ENCODE peak calls at places on chromosomes 12 and 14, in nine cellular contexts. L is HCT116, B is fibroblast of the aortic adventitia, P is lower leg skin, I is brain microvascular endothelial cell, V is fibroblast of mammary gland, G is breast epithelium, O is stomach, Y is endothelial cell of umbilical vein. X is an unnamed sample.

GRCh38 chr12:58819345-58819744 is 101.0 kb downstream of the LRIG3 start:
- DNase-seq in L (no peak), B (no peak), P (no peak), I (no peak), V (no peak), G (no peak), O (no peak), Y (no peak), X (no peak)

GRCh38 chr14:31420013-31420318 is 384 bp downstream of the HEATR5A start:
- DNase-seq in L (no peak), B (no peak), P (peak), I (no peak), V (no peak), G (peak), O (peak), Y (no peak), X (no peak)

GRCh38 chr14:75196468-75196867 is 20.1 kb upstream of the TMED10 start:
- DNase-seq in L (no peak), B (no peak), P (no peak), I (no peak), V (no peak), G (no peak), O (peak), Y (peak), X (no peak)

GRCh38 chr12:16726879-16727278 is 120.9 kb upstream of the LMO3 start:
- DNase-seq in L (no peak), B (peak), P (no peak), I (no peak), V (peak), G (peak), O (no peak), Y (no peak), X (no peak)

GRCh38 chr14:29900609-29901350 is 26.9 kb downstream of the PRKD1 start:
- DNase-seq in L (no peak), B (no peak), P (no peak), I (no peak), V (no peak), G (no peak), O (no peak), Y (no peak), X (no peak)

GRCh38 chr12:113316155-113316554 is 18.8 kb downstream of the SLC8B1 start:
- DNase-seq in L (no peak), B (no peak), P (no peak), I (no peak), V (no peak), G (no peak), O (no peak), Y (no peak), X (no peak)

GRCh38 chr14:54683882-54684794 is 117.2 kb downstream of the SAMD4A start:
- DNase-seq in L (no peak), B (peak), P (peak), I (peak), V (peak), G (no peak), O (no peak), Y (peak), X (no peak)

GRCh38 chr12:118397693-118398440 is 21.5 kb downstream of the SUDS3 start:
- DNase-seq in L (no peak), B (no peak), P (no peak), I (no peak), V (no peak), G (no peak), O (no peak), Y (no peak), X (no peak)

GRCh38 chr12:108738165-108738564 is 6.8 kb upstream of the CORO1C start:
- DNase-seq in L (no peak), B (peak), P (no peak), I (no peak), V (no peak), G (no peak), O (no peak), Y (no peak), X (no peak)

GRCh38 chr12:116482859-116483258 is 76.3 kb upstream of the MAP1LC3B2 start:
- DNase-seq in L (no peak), B (no peak), P (no peak), I (no peak), V (no peak), G (no peak), O (no peak), Y (no peak), X (no peak)

GRCh38 chr12:124673881-124674617 is 106.6 kb upstream of the NCOR2 start:
- DNase-seq in L (no peak), B (no peak), P (no peak), I (no peak), V (no peak), G (no peak), O (no peak), Y (no peak), X (no peak)

GRCh38 chr12:31959701-31960391 is 631 bp downstream of the RESF1 start:
- DNase-seq in L (no peak), B (peak), P (peak), I (peak), V (peak), G (peak), O (peak), Y (peak), X (peak)

GRCh38 chr12:114529956-114530355 is 124.0 kb upstream of the TBX5 start:
- DNase-seq in L (no peak), B (peak), P (no peak), I (no peak), V (no peak), G (no peak), O (no peak), Y (no peak), X (no peak)

DNA sequence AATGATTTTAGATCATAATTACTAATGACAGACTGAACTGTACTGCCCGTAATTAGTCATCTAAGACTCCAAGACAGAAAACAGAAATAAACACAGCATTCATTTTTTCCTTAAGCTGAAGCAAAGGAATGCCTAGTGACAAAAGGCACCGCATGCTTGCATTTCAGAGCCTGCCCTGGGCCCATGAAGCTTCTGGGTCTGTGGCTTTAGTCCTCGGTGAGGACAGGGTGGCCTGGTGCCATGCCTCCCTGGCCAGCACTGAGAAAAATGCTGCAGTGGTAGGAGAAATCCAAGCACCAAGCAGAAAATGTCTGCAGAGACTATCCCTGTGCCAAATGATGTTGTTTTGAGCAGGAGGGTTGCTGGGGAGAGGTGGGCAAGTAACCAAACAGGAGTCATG is 171.6 kb downstream of the CALM1 start:
- DNase-seq in L (no peak), B (no peak), P (no peak), I (no peak), V (no peak), G (peak), O (no peak), Y (no peak), X (no peak)
- H3K4me3 ChIP-seq in L (no peak), B (no peak), P (no peak), I (no peak), V (no peak), G (no peak), O (no peak), Y (no peak), X (no peak)

GRCh38 chr12:129246630-129247029 is 393.4 kb downstream of the GLT1D1 start:
- DNase-seq in L (no peak), B (no peak), P (no peak), I (no peak), V (no peak), G (no peak), O (no peak), Y (no peak), X (no peak)
- H3K4me3 ChIP-seq in L (no peak), B (no peak), P (no peak), I (no peak), V (no peak), G (no peak), O (no peak), Y (no peak), X (no peak)

GRCh38 chr14:24095196-24096068 is 1.3 kb downstream of the PCK2 start:
- DNase-seq in L (no peak), B (peak), P (peak), I (no peak), V (peak), G (no peak), O (no peak), Y (peak), X (no peak)

GRCh38 chr14:24098229-24098926 is 4.3 kb downstream of the PCK2 start:
- DNase-seq in L (no peak), B (no peak), P (no peak), I (no peak), V (no peak), G (no peak), O (no peak), Y (no peak), X (no peak)

GRCh38 chr14:24094839-24095195 is 706 bp downstream of the PCK2 start:
- DNase-seq in L (no peak), B (peak), P (no peak), I (no peak), V (no peak), G (no peak), O (no peak), Y (no peak), X (no peak)

GRCh38 chr14:24093901-24094838 is at the start of gene PCK2:
- DNase-seq in L (peak), B (peak), P (peak), I (peak), V (peak), G (peak), O (peak), Y (peak), X (peak)

DNA sequence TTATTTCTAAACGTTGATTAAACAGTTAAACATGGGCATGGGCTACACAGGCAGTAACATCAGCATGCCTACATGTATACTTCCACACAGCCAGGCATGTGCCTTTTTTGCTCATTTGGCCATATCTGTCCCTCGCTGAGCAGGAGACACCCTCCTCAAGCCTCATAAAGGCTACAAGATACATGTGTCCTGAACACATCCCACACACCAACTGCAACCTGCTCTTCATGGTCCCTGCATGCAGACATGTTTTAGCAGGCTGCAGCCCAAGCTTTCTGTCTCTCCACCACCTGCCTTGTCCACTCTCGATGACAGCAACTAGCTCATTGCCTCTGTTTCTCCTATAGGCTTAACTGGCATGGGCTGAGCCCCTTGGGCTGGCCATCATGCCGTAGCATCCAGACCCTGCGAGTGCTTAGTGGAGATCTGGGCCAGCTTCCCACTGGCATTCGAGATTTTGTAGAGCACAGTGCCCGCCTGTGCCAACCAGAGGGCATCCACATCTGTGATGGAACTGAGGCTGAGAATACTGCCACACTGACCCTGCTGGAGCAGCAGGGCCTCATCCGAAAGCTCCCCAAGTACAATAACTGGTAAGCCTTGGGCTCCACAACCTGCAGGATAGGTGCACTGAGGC is 2.6 kb downstream of the PCK2 start:
- DNase-seq in L (no peak), B (no peak), P (no peak), I (no peak), V (no peak), G (no peak), O (no peak), Y (no peak), X (no peak)
- H3K4me3 ChIP-seq in L (no peak), B (no peak), P (no peak), I (no peak), V (no peak), G (no peak), O (no peak), Y (no peak), X (no peak)

DNA sequence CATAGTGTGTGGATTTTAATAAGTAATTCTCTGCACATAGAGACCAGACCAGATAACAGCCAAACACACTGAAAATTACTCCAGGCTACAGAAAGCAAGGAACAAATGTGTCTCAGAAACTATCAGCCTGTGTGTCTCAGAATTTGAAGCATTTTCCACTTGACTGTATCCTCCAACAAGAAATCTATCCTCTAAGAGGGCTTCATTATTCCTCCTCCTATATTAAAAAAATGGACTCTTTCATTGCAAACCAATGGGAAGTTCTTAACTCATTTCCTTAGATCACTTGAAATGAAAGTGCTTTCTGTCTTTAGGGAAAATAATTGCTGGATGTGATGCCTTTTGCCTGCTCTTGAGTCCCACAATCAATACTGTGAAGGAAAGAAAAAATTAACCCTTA is 2.3 kb downstream of the ST8SIA1 start:
- DNase-seq in L (no peak), B (no peak), P (no peak), I (no peak), V (no peak), G (no peak), O (no peak), Y (no peak), X (no peak)
- H3K4me3 ChIP-seq in L (no peak), B (no peak), P (no peak), I (no peak), V (no peak), G (peak), O (peak), Y (no peak), X (no peak)

DNA sequence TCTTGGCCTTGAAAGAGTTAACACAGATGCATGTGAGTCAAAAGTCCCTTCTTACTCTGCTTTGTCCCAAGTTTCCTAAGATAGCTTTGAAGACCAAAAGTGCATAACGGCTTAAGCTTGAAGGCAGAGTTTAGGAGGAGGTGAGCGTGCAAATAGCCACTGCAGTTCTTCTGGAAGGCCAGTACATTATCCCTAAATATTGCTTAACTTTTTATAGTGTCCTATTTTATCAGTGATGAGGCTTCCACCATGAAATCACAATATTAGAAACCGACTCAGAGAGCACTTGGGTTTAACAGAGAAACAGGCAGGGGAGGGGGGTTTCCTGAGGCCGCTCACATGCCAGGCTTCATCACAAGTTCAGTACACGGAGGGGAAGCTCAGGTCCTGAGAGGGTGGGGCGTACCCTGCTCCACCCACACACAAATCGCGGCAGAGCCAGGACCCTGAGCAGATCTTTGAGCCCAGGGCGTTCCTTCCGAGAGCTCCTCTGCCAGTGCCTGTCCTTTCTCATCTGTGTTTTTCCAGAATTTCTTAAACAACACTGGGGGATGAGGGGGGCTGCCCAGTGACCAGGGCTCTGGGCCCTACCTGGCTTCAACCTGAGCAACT is 26.8 kb upstream of the BDKRB2 start:
- DNase-seq in L (no peak), B (peak), P (no peak), I (no peak), V (peak), G (peak), O (no peak), Y (no peak), X (no peak)
- H3K4me3 ChIP-seq in L (no peak), B (no peak), P (no peak), I (no peak), V (no peak), G (no peak), O (no peak), Y (no peak), X (no peak)

GRCh38 chr12:11174022-11174421 is 3.0 kb downstream of the SMIM10L1 start:
- DNase-seq in L (no peak), B (peak), P (no peak), I (no peak), V (peak), G (no peak), O (no peak), Y (peak), X (no peak)
- H3K4me3 ChIP-seq in L (no peak), B (no peak), P (no peak), I (no peak), V (no peak), G (no peak), O (no peak), Y (no peak), X (no peak)

GRCh38 chr12:102958073-102958829 is 777 bp downstream of the ASCL1 start:
- DNase-seq in L (no peak), B (no peak), P (no peak), I (peak), V (peak), G (no peak), O (no peak), Y (peak), X (no peak)

GRCh38 chr12:102956738-102957338 is 636 bp upstream of the ASCL1 start:
- DNase-seq in L (no peak), B (no peak), P (no peak), I (no peak), V (no peak), G (no peak), O (no peak), Y (no peak), X (no peak)

GRCh38 chr12:102955926-102956737 is 1.3 kb upstream of the ASCL1 start:
- DNase-seq in L (no peak), B (no peak), P (no peak), I (no peak), V (no peak), G (no peak), O (no peak), Y (no peak), X (no peak)

GRCh38 chr12:102958830-102959176 is 1.3 kb downstream of the ASCL1 start:
- DNase-seq in L (no peak), B (no peak), P (no peak), I (no peak), V (no peak), G (no peak), O (no peak), Y (no peak), X (no peak)

GRCh38 chr12:102957339-102958050 is at the start of gene ASCL1:
- DNase-seq in L (no peak), B (peak), P (no peak), I (no peak), V (peak), G (no peak), O (no peak), Y (peak), X (no peak)
- H3K4me3 ChIP-seq in L (no peak), B (peak), P (no peak), I (peak), V (no peak), G (peak), O (peak), Y (peak), X (no peak)

DNA sequence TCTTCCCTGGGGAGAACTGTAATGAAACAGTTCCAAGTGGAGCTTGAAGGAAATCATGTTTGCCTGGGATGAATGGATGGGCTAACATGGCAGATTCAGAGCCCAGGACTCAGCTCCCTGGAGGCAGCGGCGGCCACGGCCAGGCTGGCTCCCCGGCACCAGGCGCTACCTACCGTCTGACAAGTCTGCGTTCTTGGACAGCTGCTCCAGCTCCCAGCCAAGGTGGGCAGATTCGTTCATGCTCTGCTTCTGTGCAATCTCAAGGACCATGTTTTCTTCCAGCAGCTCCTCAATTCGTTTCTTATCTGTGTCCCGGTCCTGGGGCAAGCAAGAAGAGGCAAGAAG is 80.1 kb upstream of the GPR68 start:
- DNase-seq in L (no peak), B (no peak), P (no peak), I (no peak), V (no peak), G (no peak), O (no peak), Y (no peak), X (no peak)
- H3K4me3 ChIP-seq in L (no peak), B (no peak), P (no peak), I (no peak), V (no peak), G (peak), O (no peak), Y (no peak), X (no peak)

GRCh38 chr14:99072433-99072832 is 199.6 kb downstream of the BCL11B start:
- DNase-seq in L (no peak), B (no peak), P (peak), I (no peak), V (no peak), G (no peak), O (no peak), Y (no peak), X (no peak)

GRCh38 chr14:99075061-99075460 is 196.9 kb downstream of the BCL11B start:
- DNase-seq in L (no peak), B (no peak), P (peak), I (no peak), V (no peak), G (no peak), O (no peak), Y (no peak), X (no peak)

GRCh38 chr14:99075771-99076370 is 196.1 kb downstream of the BCL11B start:
- DNase-seq in L (no peak), B (no peak), P (peak), I (no peak), V (no peak), G (no peak), O (no peak), Y (no peak), X (no peak)

GRCh38 chr14:99073401-99073800 is 198.6 kb downstream of the BCL11B start:
- DNase-seq in L (no peak), B (no peak), P (no peak), I (no peak), V (no peak), G (no peak), O (no peak), Y (no peak), X (no peak)

DNA sequence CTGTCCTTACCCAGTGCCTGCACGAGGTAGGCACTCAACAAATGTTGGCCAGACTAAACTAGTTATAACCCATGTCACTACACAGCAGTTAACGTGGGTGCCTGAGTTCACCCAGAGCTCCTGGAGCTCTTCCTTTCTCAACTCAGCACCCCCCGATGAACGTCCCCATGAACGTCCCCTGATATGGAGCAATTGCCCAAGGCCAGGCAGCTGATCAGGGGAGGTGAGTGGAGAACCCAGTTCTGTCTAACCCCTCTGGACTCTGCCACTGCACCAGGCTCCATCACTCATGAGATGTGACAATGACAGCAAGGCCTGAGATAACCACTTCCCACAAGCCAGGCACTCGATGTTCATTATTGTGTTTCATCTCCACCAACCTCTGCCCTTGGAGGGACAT is 199.0 kb downstream of the BCL11B start:
- DNase-seq in L (no peak), B (no peak), P (peak), I (no peak), V (no peak), G (no peak), O (no peak), Y (no peak), X (no peak)
- H3K4me3 ChIP-seq in L (no peak), B (no peak), P (no peak), I (no peak), V (no peak), G (no peak), O (no peak), Y (no peak), X (no peak)

X was measured in Jurkat, Clone E6-1.